ENCODE peak calls at places on chromosome 18, in nine cellular contexts. U is midbrain; L is iPS-NIHi11; H is HS-27A; C is CD8-positive, alpha-beta memory T cell; V is sciatic nerve; X is T47D; O is RPMI7951; P is NCI-H1417. S is an unnamed sample.

GRCh38 chr18:57141208-57142129 is 5.4 kb upstream of the BOD1L2 start:
- DNase-seq in U (no peak), L (peak), H (no peak), C (no peak), V (no peak), X (no peak), O (no peak), P (peak), S (no peak)

GRCh38 chr18:79982736-79983135 is 5.6 kb downstream of the TXNL4A start:
- DNase-seq in U (peak), L (no peak), H (no peak), C (no peak), V (no peak), X (no peak), O (no peak), P (no peak), S (no peak)

GRCh38 chr18:74289946-74290478 is 1.8 kb downstream of the CYB5A start:
- DNase-seq in U (no peak), L (no peak), H (no peak), C (no peak), V (no peak), X (no peak), O (no peak), P (no peak), S (no peak)

GRCh38 chr18:34492652-34493051 is 217.4 kb upstream of the DTNA start:
- DNase-seq in U (no peak), L (no peak), H (no peak), C (no peak), V (no peak), X (peak), O (no peak), P (peak), S (no peak)

GRCh38 chr18:32259553-32259952 is 69.7 kb downstream of the MEP1B start:
- DNase-seq in U (no peak), L (no peak), H (no peak), C (no peak), V (no peak), X (no peak), O (no peak), P (no peak), S (no peak)

GRCh38 chr18:5518899-5519371 is 24.9 kb downstream of the EPB41L3 start:
- DNase-seq in U (no peak), L (no peak), H (no peak), C (no peak), V (no peak), X (no peak), O (peak), P (no peak), S (peak)

GRCh38 chr18:21450913-21451312 is 149.6 kb downstream of the ESCO1 start:
- DNase-seq in U (no peak), L (no peak), H (no peak), C (no peak), V (no peak), X (no peak), O (peak), P (no peak), S (no peak)

GRCh38 chr18:36284268-36284667 is 13.2 kb upstream of the FHOD3 start:
- DNase-seq in U (no peak), L (no peak), H (no peak), C (no peak), V (no peak), X (no peak), O (no peak), P (no peak), S (no peak)

GRCh38 chr18:12944724-12945123 is 3.1 kb upstream of the SEH1L start:
- DNase-seq in U (peak), L (no peak), H (no peak), C (no peak), V (no peak), X (no peak), O (no peak), P (no peak), S (no peak)

GRCh38 chr18:8744656-8745055 is 39.3 kb downstream of the MTCL1 start:
- DNase-seq in U (no peak), L (no peak), H (no peak), C (no peak), V (no peak), X (no peak), O (no peak), P (no peak), S (no peak)

GRCh38 chr18:58584219-58585127 is 44.4 kb downstream of the ALPK2 start:
- DNase-seq in U (no peak), L (peak), H (peak), C (no peak), V (no peak), X (no peak), O (peak), P (no peak), S (no peak)

GRCh38 chr18:13035249-13035914 is 44.2 kb downstream of the CEP192 start:
- DNase-seq in U (no peak), L (no peak), H (no peak), C (no peak), V (no peak), X (no peak), O (peak), P (no peak), S (no peak)

GRCh38 chr18:48831802-48832201 is 119.0 kb downstream of the SMAD7 start:
- DNase-seq in U (no peak), L (no peak), H (no peak), C (no peak), V (no peak), X (no peak), O (no peak), P (no peak), S (no peak)

GRCh38 chr18:47215554-47216138 is 35.8 kb downstream of the SKOR2 start:
- DNase-seq in U (peak), L (peak), H (peak), C (no peak), V (no peak), X (peak), O (peak), P (peak), S (peak)

GRCh38 chr18:69590150-69590549 is 189.5 kb downstream of the DOK6 start:
- DNase-seq in U (no peak), L (no peak), H (no peak), C (no peak), V (no peak), X (no peak), O (no peak), P (no peak), S (no peak)

GRCh38 chr18:75635096-75635495 is 207.6 kb upstream of the SMIM21 start:
- DNase-seq in U (no peak), L (no peak), H (no peak), C (no peak), V (no peak), X (no peak), O (no peak), P (no peak), S (peak)

GRCh38 chr18:31723998-31724711 is 36.5 kb downstream of the SLC25A52 start:
- DNase-seq in U (peak), L (no peak), H (no peak), C (no peak), V (peak), X (peak), O (no peak), P (peak), S (peak)

GRCh38 chr18:42564761-42565160 is 550.7 kb downstream of the RIT2 start:
- DNase-seq in U (peak), L (no peak), H (no peak), C (no peak), V (no peak), X (no peak), O (no peak), P (no peak), S (no peak)

GRCh38 chr18:44637210-44638051 is 43.3 kb upstream of the SETBP1 start:
- DNase-seq in U (no peak), L (no peak), H (peak), C (no peak), V (no peak), X (no peak), O (peak), P (no peak), S (no peak)

GRCh38 chr18:28952339-28952738 is 775.4 kb upstream of the CDH2 start:
- DNase-seq in U (no peak), L (no peak), H (no peak), C (no peak), V (no peak), X (no peak), O (no peak), P (no peak), S (no peak)

GRCh38 chr18:59461171-59461570 is 102.1 kb upstream of the LMAN1 start:
- DNase-seq in U (no peak), L (no peak), H (no peak), C (no peak), V (no peak), X (no peak), O (no peak), P (no peak), S (no peak)

GRCh38 chr18:73615506-73615905 is 532.1 kb downstream of the FBXO15 start:
- DNase-seq in U (no peak), L (no peak), H (no peak), C (no peak), V (no peak), X (no peak), O (peak), P (no peak), S (no peak)

GRCh38 chr18:48939368-48940097 is 11.2 kb downstream of the SMAD7 start:
- DNase-seq in U (peak), L (peak), H (no peak), C (no peak), V (peak), X (no peak), O (peak), P (no peak), S (peak)

GRCh38 chr18:13223341-13224148 is 5.0 kb downstream of the LDLRAD4 start:
- DNase-seq in U (no peak), L (no peak), H (no peak), C (no peak), V (no peak), X (no peak), O (no peak), P (no peak), S (no peak)

GRCh38 chr18:51666717-51667320 is 469.3 kb upstream of the MEX3C start:
- DNase-seq in U (peak), L (no peak), H (no peak), C (no peak), V (peak), X (no peak), O (peak), P (peak), S (peak)

GRCh38 chr18:904135-905090 is at the start of gene ADCYAP1:
- DNase-seq in U (no peak), L (peak), H (no peak), C (no peak), V (no peak), X (no peak), O (peak), P (peak), S (no peak)

GRCh38 chr18:59725177-59725576 is 28.0 kb upstream of the CCBE1 start:
- DNase-seq in U (no peak), L (no peak), H (peak), C (no peak), V (no peak), X (no peak), O (no peak), P (no peak), S (no peak)

GRCh38 chr18:8229786-8230185 is 379.5 kb upstream of the RAB12 start:
- DNase-seq in U (no peak), L (no peak), H (no peak), C (no peak), V (no peak), X (no peak), O (peak), P (no peak), S (no peak)

GRCh38 chr18:76953186-76953982 is 131.0 kb downstream of the ZNF236 start:
- DNase-seq in U (peak), L (no peak), H (no peak), C (no peak), V (peak), X (peak), O (no peak), P (peak), S (peak)

GRCh38 chr18:79396431-79397287 is 929 bp downstream of the NFATC1 start:
- DNase-seq in U (peak), L (no peak), H (no peak), C (no peak), V (peak), X (peak), O (no peak), P (no peak), S (no peak)